ENCODE peak calls at places on chromosomes 13 and 19, in seven cellular contexts. I, U, L, K, T, D and W are unnamed samples.

GRCh38 chr13:67197704-67198103 is 32.4 kb downstream of the PCDH9 start:
- DNase-seq in I (no peak), U (no peak), L (no peak), D (no peak), T (no peak), K (no peak), W (no peak)

GRCh38 chr13:55576389-55576788 is 1564.3 kb upstream of the PRR20A start:
- DNase-seq in D (no peak), T (no peak), I (no peak), K (no peak), L (no peak), U (no peak), W (no peak)

GRCh38 chr19:7199613-7200533 is 94.3 kb downstream of the INSR start:
- DNase-seq in I (peak; percentile 17), L (peak; percentile 25), D (no peak), T (no peak), K (no peak), U (peak; percentile 24), W (no peak)

GRCh38 chr19:39212377-39212742 is 8.3 kb upstream of the SYCN start:
- DNase-seq in L (no peak), I (no peak), D (no peak), U (peak; percentile 16), K (no peak), T (peak; percentile 13), W (peak; percentile 21)

GRCh38 chr13:33487575-33488243 is 202.2 kb upstream of the STARD13 start:
- DNase-seq in U (peak; percentile 63), K (no peak), I (peak; percentile 65), T (peak; percentile 74), D (no peak), L (no peak), W (peak; percentile 65)

GRCh38 chr13:91406619-91407018 is 8.2 kb downstream of the GPC5 start:
- DNase-seq in L (peak; percentile 2), T (peak; percentile 54), U (peak; percentile 26), K (no peak), D (no peak), I (peak; percentile 35), W (peak; percentile 61)

GRCh38 chr13:113304121-113304520 is 7.1 kb downstream of the LAMP1 start:
- DNase-seq in L (no peak), I (no peak), U (no peak), K (no peak), D (no peak), T (no peak), W (no peak)

GRCh38 chr13:113828282-113828825 is 35.5 kb downstream of the GAS6 start:
- DNase-seq in K (no peak), U (no peak), T (no peak), D (no peak), L (no peak), I (no peak), W (no peak)

GRCh38 chr19:35757231-35757748 is 461 bp upstream of the HSPB6 start:
- DNase-seq in D (peak; percentile 94), L (peak; percentile 63), U (peak; percentile 98), K (peak; percentile 98), T (peak; percentile 98), I (peak; percentile 96), W (peak; percentile 95)

GRCh38 chr19:17873661-17874422 is 2.1 kb downstream of the SLC5A5 start:
- DNase-seq in D (no peak), L (peak; percentile 49), T (no peak), K (no peak), U (peak; percentile 56), I (no peak), W (no peak)

GRCh38 chr19:17871032-17871877 is 490 bp upstream of the SLC5A5 start:
- DNase-seq in U (no peak), T (no peak), K (no peak), L (no peak), D (no peak), I (no peak), W (no peak)

GRCh38 chr19:17869114-17869608 is 2.6 kb upstream of the SLC5A5 start:
- DNase-seq in I (no peak), L (no peak), T (no peak), U (no peak), D (no peak), K (no peak), W (no peak)

GRCh38 chr19:17872251-17873001 is 681 bp downstream of the SLC5A5 start:
- DNase-seq in U (no peak), I (no peak), T (no peak), L (no peak), D (no peak), K (no peak), W (no peak)

GRCh38 chr19:17871878-17872250 is at the start of gene SLC5A5:
- DNase-seq in I (no peak), D (no peak), T (no peak), K (no peak), U (no peak), L (no peak), W (no peak)
- H3K4me3 ChIP-seq in I (no peak within 1 kb of the TSS), D (no peak within 1 kb of the TSS), T (no peak within 1 kb of the TSS), K (no peak within 1 kb of the TSS), U (no peak within 1 kb of the TSS), L (no peak within 1 kb of the TSS), W (no peak within 1 kb of the TSS)

GRCh38 chr19:1238373-1239303 is 833 bp upstream of the CBARP start:
- DNase-seq in D (no peak), L (no peak), I (no peak), K (no peak), T (no peak), U (no peak), W (no peak)
- H3K4me3 ChIP-seq in D (no peak overlapping the region), L (peak overlapping the region; percentile 63), I (peak overlapping the region; percentile 94), K (peak overlapping the region; percentile 38), T (peak overlapping the region; percentile 21), U (peak overlapping the region; percentile 37), W (peak overlapping the region; percentile 44)

DNA sequence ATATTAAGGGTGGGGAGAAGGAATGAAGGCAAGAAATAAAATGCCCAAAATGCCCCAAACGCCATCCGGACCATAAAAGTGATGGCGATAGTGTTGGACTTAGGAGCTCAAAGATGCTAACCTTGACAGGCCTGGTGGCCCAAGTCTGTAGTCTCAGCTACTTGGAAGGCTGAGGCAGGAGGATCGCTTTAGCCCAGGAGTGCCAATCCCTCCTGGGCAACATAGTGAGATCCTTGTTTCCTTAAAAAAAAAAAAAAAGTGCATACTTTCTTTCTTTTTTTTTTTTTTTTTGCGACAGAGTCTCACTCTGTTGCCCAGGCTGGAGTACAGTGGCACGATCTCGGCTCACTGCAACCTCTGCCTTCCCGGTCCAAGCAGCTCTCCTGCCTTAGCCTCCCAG is 32.0 kb upstream of the MRI1 start:
- DNase-seq in T (no peak), U (no peak), K (no peak), D (no peak), L (no peak), I (no peak), W (no peak)
- H3K4me3 ChIP-seq in T (peak overlapping the region; percentile 79), U (peak overlapping the region; percentile 84), K (peak overlapping the region; percentile 85), D (no peak overlapping the region), L (peak overlapping the region; percentile 54), I (no peak overlapping the region), W (peak overlapping the region; percentile 79)

GRCh38 chr19:9857076-9857721 is 22.1 kb downstream of the PIN1 start:
- DNase-seq in L (no peak), K (no peak), U (no peak), T (no peak), I (no peak), D (no peak), W (no peak)

GRCh38 chr19:9860407-9860806 is 25.3 kb downstream of the PIN1 start:
- DNase-seq in D (no peak), U (no peak), I (no peak), K (no peak), L (no peak), T (no peak), W (no peak)

GRCh38 chr19:9856609-9857008 is 21.5 kb downstream of the PIN1 start:
- DNase-seq in D (no peak), I (no peak), L (no peak), T (no peak), U (no peak), K (no peak), W (no peak)

GRCh38 chr19:9857920-9858746 is 23.0 kb downstream of the PIN1 start:
- DNase-seq in K (no peak), I (no peak), L (no peak), U (no peak), D (no peak), T (no peak), W (no peak)

GRCh38 chr19:9858766-9859165 is 23.6 kb downstream of the PIN1 start:
- DNase-seq in K (no peak), D (no peak), I (no peak), L (no peak), U (no peak), T (no peak), W (no peak)
- H3K4me3 ChIP-seq in K (no peak overlapping the region), D (no peak overlapping the region), I (no peak overlapping the region), L (no peak overlapping the region), U (no peak overlapping the region), T (no peak overlapping the region), W (no peak overlapping the region)

GRCh38 chr19:43913383-43913782 is 21.7 kb downstream of the ZNF45 start:
- DNase-seq in L (no peak), T (peak; percentile 15), K (no peak), D (no peak), I (no peak), U (no peak), W (no peak)
- H3K4me3 ChIP-seq in L (no peak overlapping the region), T (no peak overlapping the region), K (no peak overlapping the region), D (no peak overlapping the region), I (no peak overlapping the region), U (no peak overlapping the region), W (no peak overlapping the region)